ENCODE peak calls at places on chromosome X, in five cellular contexts. B is effector memory CD4-positive, alpha-beta T cell; X is uterus; T is suprapubic skin; F is hepatocyte. V is an unnamed sample.

GRCh38 chrX:318068-318738 is 393 bp downstream of the GTPBP6 start:
- DNase-seq in B (peak; percentile 99), X (peak; percentile 96), T (peak; percentile 100), F (peak; percentile 100), V (peak; percentile 96)

GRCh38 chrX:93580634-93581033 is 92.7 kb downstream of the NAP1L3 start:
- DNase-seq in B (no peak), X (no peak), T (no peak), F (no peak), V (no peak)

GRCh38 chrX:23332888-23333821 is 1.5 kb upstream of the PTCHD1 start:
- DNase-seq in B (no peak), X (no peak), T (no peak), F (peak; percentile 48), V (no peak)

GRCh38 chrX:132071260-132071659 is 48.2 kb downstream of the STK26 start:
- DNase-seq in B (no peak), X (no peak), T (no peak), F (no peak), V (no peak)

GRCh38 chrX:45769919-45770582 is 569.4 kb upstream of the DIPK2B start:
- DNase-seq in B (peak; percentile 31), X (peak; percentile 76), T (peak; percentile 83), F (peak; percentile 76), V (peak; percentile 9)

GRCh38 chrX:1215123-1215823 is 2.8 kb upstream of the CRLF2 start:
- DNase-seq in B (no peak), X (no peak), T (no peak), F (no peak), V (no peak)

GRCh38 chrX:69055193-69055592 is 110.1 kb downstream of the PJA1 start:
- DNase-seq in B (no peak), X (no peak), T (peak; percentile 19), F (no peak), V (no peak)

GRCh38 chrX:136067097-136067496 is 80.2 kb upstream of the FHL1 start:
- DNase-seq in B (no peak), X (no peak), T (no peak), F (no peak), V (no peak)

GRCh38 chrX:40153335-40154221 is 55.8 kb upstream of the BCOR start:
- DNase-seq in B (no peak), X (peak; percentile 58), T (no peak), F (peak; percentile 76), V (peak; percentile 53)

GRCh38 chrX:71366674-71367256 is 608 bp downstream of the TAF1 start:
- DNase-seq in B (no peak), X (peak; percentile 21), T (no peak), F (peak; percentile 34), V (peak; percentile 37)

GRCh38 chrX:80512924-80513323 is 92.7 kb downstream of the TENT5D start:
- DNase-seq in B (no peak), X (no peak), T (no peak), F (no peak), V (no peak)

GRCh38 chrX:49166914-49167739 is 4.6 kb downstream of the MAGIX start:
- DNase-seq in B (peak; percentile 72), X (peak; percentile 72), T (peak; percentile 83), F (peak; percentile 56), V (peak; percentile 52)

GRCh38 chrX:137051978-137052640 is 18.3 kb upstream of the GPR101 start:
- DNase-seq in B (peak; percentile 60), X (peak; percentile 61), T (peak; percentile 61), F (peak; percentile 70), V (peak; percentile 65)

GRCh38 chrX:40272786-40273185 is 175.0 kb upstream of the BCOR start:
- DNase-seq in B (no peak), X (no peak), T (no peak), F (no peak), V (no peak)

GRCh38 chrX:2342878-2343277 is 157.9 kb downstream of the DHRSX start:
- DNase-seq in B (no peak), X (no peak), T (no peak), F (no peak), V (no peak)

GRCh38 chrX:57821703-57822375 is 88.4 kb downstream of the ZXDA start:
- DNase-seq in B (no peak), X (no peak), T (no peak), F (no peak), V (peak; percentile 13)

GRCh38 chrX:13223868-13224555 is 95.8 kb downstream of the ATXN3L start:
- DNase-seq in B (no peak), X (no peak), T (no peak), F (peak; percentile 40), V (no peak)

GRCh38 chrX:140050906-140051305 is 85.6 kb upstream of the CXorf66 start:
- DNase-seq in B (no peak), X (no peak), T (no peak), F (no peak), V (no peak)

GRCh38 chrX:144791298-144791697 is 456.0 kb upstream of the SPANXN1 start:
- DNase-seq in B (no peak), X (no peak), T (no peak), F (peak; percentile 4), V (no peak)

GRCh38 chrX:21798677-21799219 is 40.7 kb upstream of the MBTPS2 start:
- DNase-seq in B (no peak), X (no peak), T (no peak), F (peak; percentile 29), V (no peak)

GRCh38 chrX:45849261-45849660 is 648.6 kb upstream of the DIPK2B start:
- DNase-seq in B (no peak), X (no peak), T (no peak), F (peak; percentile 50), V (peak; percentile 16)

GRCh38 chrX:136321532-136321931 is 20.8 kb downstream of the ADGRG4 start:
- DNase-seq in B (no peak), X (no peak), T (no peak), F (no peak), V (no peak)

GRCh38 chrX:139890991-139891700 is 41.7 kb downstream of the ATP11C start:
- DNase-seq in B (no peak), X (no peak), T (no peak), F (no peak), V (no peak)

GRCh38 chrX:103453655-103454054 is 65.6 kb downstream of the RAB40A start:
- DNase-seq in B (no peak), X (no peak), T (no peak), F (peak; percentile 23), V (no peak)

GRCh38 chrX:30620980-30621716 is 32.1 kb upstream of the GK start:
- DNase-seq in B (no peak), X (peak; percentile 38), T (no peak), F (peak; percentile 32), V (no peak)

GRCh38 chrX:40154229-40154852 is 56.6 kb upstream of the BCOR start:
- DNase-seq in B (no peak), X (peak; percentile 39), T (no peak), F (peak; percentile 73), V (no peak)

GRCh38 chrX:8971116-8971515 is 62.8 kb downstream of the FAM9B start:
- DNase-seq in B (no peak), X (no peak), T (no peak), F (peak; percentile 33), V (peak; percentile 67)

GRCh38 chrX:71143508-71143907 is 1.1 kb upstream of the NLGN3 start:
- DNase-seq in B (no peak), X (peak; percentile 54), T (no peak), F (no peak), V (no peak)

DNA sequence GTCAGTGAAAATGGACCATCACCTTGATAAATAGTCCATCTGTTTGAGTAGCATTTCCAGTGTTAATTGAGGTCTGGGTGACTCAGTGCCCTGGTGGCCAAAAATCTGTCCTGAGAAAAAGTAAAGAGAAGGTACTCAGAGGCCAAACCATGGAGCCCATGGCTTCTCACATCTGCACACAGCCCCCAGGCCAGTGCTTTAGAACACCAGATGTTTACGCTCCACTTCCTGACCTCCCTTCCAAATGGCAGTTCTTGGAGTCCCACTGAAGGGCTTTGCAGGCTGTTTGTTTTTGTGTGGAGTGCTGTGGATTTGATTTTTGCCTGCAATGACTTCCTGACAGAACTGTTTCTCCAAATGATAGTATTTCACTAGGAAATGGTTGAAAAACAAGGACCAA is 60.2 kb upstream of the GPC4 start:
- DNase-seq in B (no peak), X (peak; percentile 51), T (no peak), F (no peak), V (no peak)
- H3K27ac ChIP-seq in B (no peak overlapping the region), X (peak overlapping the region; percentile 34), T (no peak overlapping the region), F (no peak overlapping the region), V (no peak overlapping the region)

GRCh38 chrX:151975228-151975593 is 735 bp upstream of the GABRE start:
- DNase-seq in B (no peak), X (no peak), T (no peak), F (no peak), V (no peak)
- H3K4me3 ChIP-seq in B (no peak overlapping the region), X (no peak overlapping the region), T (peak overlapping the region; percentile 64), F (no peak overlapping the region), V (no peak overlapping the region)

DNA sequence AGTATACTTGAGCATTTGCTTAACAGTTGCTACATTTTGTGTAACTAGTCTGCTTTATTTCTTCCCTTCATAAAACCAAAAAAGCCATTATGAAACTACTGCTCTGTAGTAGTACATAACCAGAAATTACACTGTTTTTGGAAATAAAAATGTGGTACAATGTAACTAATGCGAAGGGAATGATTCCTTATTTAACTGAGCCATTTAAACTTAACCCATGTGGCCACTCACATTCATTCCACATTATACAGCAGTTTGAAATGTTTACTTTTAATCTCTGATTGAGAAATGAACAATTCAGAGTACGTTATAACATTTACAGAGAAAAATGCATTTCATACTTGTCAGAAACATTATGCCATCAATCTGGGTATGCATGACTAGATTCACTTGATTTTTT is 94.2 kb downstream of the NYX start:
- DNase-seq in B (no peak), X (no peak), T (no peak), F (no peak), V (no peak)
- H3K27ac ChIP-seq in B (no peak overlapping the region), X (no peak overlapping the region), T (no peak overlapping the region), F (peak overlapping the region; percentile 39), V (no peak overlapping the region)

GRCh38 chrX:154376768-154377167 is 2.3 kb upstream of the EMD start:
- DNase-seq in B (no peak), X (peak; percentile 74), T (no peak), F (no peak), V (no peak)

GRCh38 chrX:154372612-154373022 is 1.8 kb downstream of the FLNA start:
- DNase-seq in B (no peak), X (peak; percentile 51), T (no peak), F (no peak), V (no peak)

GRCh38 chrX:154373340-154374306 is 811 bp downstream of the FLNA start:
- DNase-seq in B (no peak), X (peak; percentile 69), T (no peak), F (peak; percentile 75), V (no peak)

GRCh38 chrX:154375156-154375504 is 696 bp upstream of the FLNA start:
- DNase-seq in B (no peak), X (no peak), T (no peak), F (no peak), V (no peak)

DNA sequence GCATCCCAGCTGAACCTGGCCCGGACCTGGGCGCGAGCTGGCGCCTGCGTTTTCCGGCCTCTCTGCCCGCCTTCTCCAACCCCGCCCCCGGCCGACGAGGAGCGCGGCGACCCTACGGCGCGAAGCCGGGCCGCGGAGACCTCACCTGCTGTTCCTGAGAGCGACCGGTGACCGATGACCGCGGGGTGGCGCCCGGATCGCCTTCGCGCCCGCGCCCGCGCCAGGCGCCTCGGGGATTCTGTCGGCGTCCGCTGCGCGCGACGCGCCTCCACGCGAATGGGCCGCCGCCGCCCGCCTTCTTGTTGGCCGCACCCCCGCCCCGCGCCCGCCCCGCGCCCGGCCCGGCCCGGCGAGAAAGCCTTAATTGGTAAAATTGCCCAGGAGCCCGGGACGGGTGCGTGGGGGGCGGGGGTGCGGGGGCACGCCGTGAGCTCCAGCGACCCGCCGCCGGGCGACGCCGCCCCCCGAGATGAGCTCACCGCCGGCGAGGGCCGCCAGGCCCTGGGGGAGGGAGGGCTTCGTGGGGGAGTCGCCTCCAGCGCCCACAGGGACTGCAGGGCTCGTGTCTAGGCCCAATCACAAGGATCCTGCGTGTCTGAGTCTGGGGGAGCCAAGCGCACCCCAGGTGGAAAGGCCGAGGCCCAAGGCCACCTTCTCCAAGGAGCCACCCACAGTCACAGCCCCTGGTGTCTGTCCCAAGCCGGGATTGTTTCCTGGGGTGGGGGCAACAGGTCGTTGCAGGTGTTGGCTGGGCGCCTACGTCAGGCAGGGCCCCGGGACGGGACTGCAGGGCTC is at the start of gene FLNA:
- DNase-seq in B (no peak), X (peak; percentile 79), T (no peak), F (peak; percentile 57), V (no peak)
- H3K4me3 ChIP-seq in B (peak within 1 kb of the TSS; percentile 22), X (peak within 1 kb of the TSS; percentile 64), T (peak within 1 kb of the TSS; percentile 67), F (no peak within 1 kb of the TSS), V (peak within 1 kb of the TSS; percentile 13)

V was measured in CD4-positive, CD25-positive, alpha-beta regulatory T cell.